ENCODE peak calls at places on chromosome 14, in five cellular contexts. T is suprapubic skin, P is breast epithelium, H is testis, Q is tibial nerve. R is an unnamed sample. For H3K4me1, the result is how much of the 10 kb centered on the place peaks cover.

GRCh38 chr14:105853089-105853906 is 326.9 kb downstream of the TMEM121 start:
- DNase-seq in T (no peak), P (peak), H (peak), Q (no peak), R (no peak)

GRCh38 chr14:21184252-21184651 is 28.4 kb upstream of the OR5AU1 start:
- DNase-seq in T (no peak), H (no peak), P (no peak), Q (no peak), R (no peak)

GRCh38 chr14:94702629-94703028 is 67.3 kb downstream of the GSC start:
- DNase-seq in P (no peak), H (no peak), Q (no peak), T (no peak), R (no peak)

GRCh38 chr14:87690076-87690661 is 302.8 kb downstream of the GALC start:
- DNase-seq in H (no peak), T (no peak), P (no peak), Q (no peak), R (no peak)

GRCh38 chr14:68622856-68623255 is 170.0 kb downstream of the ZFP36L1 start:
- DNase-seq in P (no peak), T (no peak), Q (no peak), H (no peak), R (no peak)

GRCh38 chr14:33676135-33676566 is 274.7 kb downstream of the EGLN3 start:
- DNase-seq in T (no peak), H (peak), P (no peak), Q (no peak), R (peak)

GRCh38 chr14:99578541-99579044 is 25.4 kb downstream of the CCDC85C start:
- DNase-seq in T (no peak), H (no peak), P (no peak), Q (no peak), R (peak)

GRCh38 chr14:50946234-50946935 is 2.1 kb upstream of the PYGL start:
- DNase-seq in Q (no peak), T (no peak), P (no peak), H (no peak), R (no peak)

GRCh38 chr14:55556929-55557623 is 22.9 kb upstream of the KTN1 start:
- DNase-seq in H (peak), P (peak), Q (no peak), T (peak), R (peak)

GRCh38 chr14:89429206-89430091 is 12.4 kb upstream of the FOXN3 start:
- DNase-seq in P (no peak), Q (no peak), T (no peak), H (no peak), R (no peak)

GRCh38 chr14:32679927-32680612 is 258.6 kb upstream of the NPAS3 start:
- DNase-seq in P (no peak), T (no peak), Q (no peak), H (no peak), R (no peak)

GRCh38 chr14:54366726-54367707 is 29.8 kb upstream of the CDKN3 start:
- DNase-seq in H (peak), T (no peak), P (peak), Q (no peak), R (peak)

GRCh38 chr14:72722201-72722785 is 171.6 kb downstream of the DPF3 start:
- DNase-seq in Q (no peak), T (no peak), H (peak), P (no peak), R (no peak)

GRCh38 chr14:64569108-64570045 is 19.6 kb downstream of the PPP1R36 start:
- DNase-seq in T (peak), Q (peak), P (peak), H (peak), R (no peak)

GRCh38 chr14:55957950-55958349 is 160.3 kb upstream of the PELI2 start:
- DNase-seq in H (no peak), T (no peak), P (peak), Q (no peak), R (no peak)

GRCh38 chr14:99425272-99425681 is 55.4 kb downstream of the SETD3 start:
- DNase-seq in T (peak), P (peak), Q (no peak), H (no peak), R (peak)

GRCh38 chr14:101200008-101200649 is 296.6 kb upstream of the RTL1 start:
- DNase-seq in T (no peak), Q (no peak), H (no peak), P (no peak), R (no peak)

GRCh38 chr14:43005807-43006206 is 1399.1 kb downstream of the LRFN5 start:
- DNase-seq in Q (no peak), P (no peak), T (no peak), H (peak), R (no peak)

GRCh38 chr14:55508676-55509075 is 68.3 kb upstream of the TBPL2 start:
- DNase-seq in T (no peak), Q (no peak), H (no peak), P (no peak), R (no peak)

GRCh38 chr14:58476320-58476719 is 48.8 kb downstream of the KIAA0586 start:
- DNase-seq in T (no peak), Q (no peak), P (no peak), H (no peak), R (no peak)

GRCh38 chr14:89813485-89814080 is 140.9 kb downstream of the EFCAB11 start:
- DNase-seq in P (no peak), T (no peak), Q (no peak), H (no peak), R (no peak)

DNA sequence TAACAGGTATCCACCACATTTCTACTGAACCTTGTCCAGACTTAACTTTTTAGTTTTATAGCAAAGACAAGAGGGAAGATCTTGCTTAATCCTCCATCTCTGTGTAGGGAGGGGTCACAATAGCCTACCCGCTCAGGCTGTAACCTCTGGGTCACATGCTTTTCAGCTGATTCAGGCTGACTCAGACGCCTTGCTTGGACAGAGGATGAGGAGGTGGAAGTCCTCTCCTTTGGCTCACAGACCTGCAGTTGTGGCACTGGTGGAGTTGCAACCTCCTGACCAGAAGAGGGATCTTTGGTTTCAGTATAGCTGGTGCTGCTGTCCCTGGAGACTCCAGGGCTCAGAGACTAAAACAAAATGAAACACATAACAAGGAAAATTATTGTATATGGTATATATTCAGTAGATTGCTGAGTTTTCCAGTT is 16.2 kb downstream of the ACIN1 start:
- DNase-seq in H (peak), Q (peak), T (peak), P (no peak), R (peak)
- TF ChIP-seq POLR2A in H (no peak), Q (no peak), T (no peak), P (no peak), R (no peak)

GRCh38 chr14:78567343-78567742 is 397.2 kb downstream of the NRXN3 start:
- DNase-seq in H (no peak), T (no peak), Q (no peak), P (no peak), R (no peak)
- H3K4me1 ChIP-seq in H (under half), T (under half), Q (under half), P (under half), R (under half)

GRCh38 chr14:52076334-52076733 is 7.5 kb upstream of the NID2 start:
- DNase-seq in Q (no peak), P (peak), T (no peak), H (no peak), R (peak)

GRCh38 chr14:52078721-52079120 is 9.9 kb upstream of the NID2 start:
- DNase-seq in H (no peak), Q (no peak), P (no peak), T (no peak), R (no peak)

GRCh38 chr14:52078093-52078492 is 9.2 kb upstream of the NID2 start:
- DNase-seq in H (no peak), Q (no peak), P (no peak), T (no peak), R (no peak)

GRCh38 chr14:52079239-52079956 is 10.5 kb upstream of the NID2 start:
- DNase-seq in Q (no peak), P (no peak), T (no peak), H (no peak), R (no peak)

GRCh38 chr14:52077261-52077984 is 8.6 kb upstream of the NID2 start:
- DNase-seq in P (no peak), H (no peak), Q (no peak), T (no peak), R (no peak)
- TF ChIP-seq POLR2A in P (no peak), H (no peak), Q (no peak), T (no peak), R (no peak)

DNA sequence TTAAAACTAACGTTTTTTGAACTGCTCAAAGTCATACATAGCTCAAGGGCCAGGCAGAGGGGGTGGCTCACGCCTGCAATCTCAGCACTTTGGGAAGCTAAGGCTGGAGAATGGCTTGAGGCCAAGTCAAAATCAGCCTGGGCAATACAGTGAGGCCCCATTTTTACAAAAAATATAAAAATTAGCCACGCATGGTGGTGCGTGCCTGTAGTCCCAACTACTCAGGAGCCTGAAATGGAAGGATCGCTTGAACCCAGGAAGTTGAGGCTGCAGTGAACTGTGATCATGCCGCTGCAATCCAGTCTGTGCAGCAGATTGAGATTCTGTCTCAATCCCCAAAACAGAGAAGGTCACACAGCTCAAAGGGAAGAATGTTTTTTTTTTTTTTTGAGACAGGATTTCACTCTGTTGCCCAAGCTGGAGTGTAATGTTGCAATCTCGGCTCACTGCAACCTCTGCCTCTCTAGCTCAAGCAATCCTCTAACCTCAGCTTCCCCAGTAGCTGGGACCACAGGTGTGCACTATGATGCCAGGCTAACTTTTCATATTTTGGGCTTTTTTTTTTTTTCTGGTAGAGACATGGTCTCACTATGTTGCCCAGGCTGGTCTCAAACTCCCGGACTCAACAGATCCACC is 2.9 kb downstream of the RBM23 start:
- DNase-seq in T (no peak), Q (no peak), H (no peak), P (no peak), R (no peak)
- H3K4me1 ChIP-seq in T (under half), Q (under half), H (under half), P (under half), R (under half)

DNA sequence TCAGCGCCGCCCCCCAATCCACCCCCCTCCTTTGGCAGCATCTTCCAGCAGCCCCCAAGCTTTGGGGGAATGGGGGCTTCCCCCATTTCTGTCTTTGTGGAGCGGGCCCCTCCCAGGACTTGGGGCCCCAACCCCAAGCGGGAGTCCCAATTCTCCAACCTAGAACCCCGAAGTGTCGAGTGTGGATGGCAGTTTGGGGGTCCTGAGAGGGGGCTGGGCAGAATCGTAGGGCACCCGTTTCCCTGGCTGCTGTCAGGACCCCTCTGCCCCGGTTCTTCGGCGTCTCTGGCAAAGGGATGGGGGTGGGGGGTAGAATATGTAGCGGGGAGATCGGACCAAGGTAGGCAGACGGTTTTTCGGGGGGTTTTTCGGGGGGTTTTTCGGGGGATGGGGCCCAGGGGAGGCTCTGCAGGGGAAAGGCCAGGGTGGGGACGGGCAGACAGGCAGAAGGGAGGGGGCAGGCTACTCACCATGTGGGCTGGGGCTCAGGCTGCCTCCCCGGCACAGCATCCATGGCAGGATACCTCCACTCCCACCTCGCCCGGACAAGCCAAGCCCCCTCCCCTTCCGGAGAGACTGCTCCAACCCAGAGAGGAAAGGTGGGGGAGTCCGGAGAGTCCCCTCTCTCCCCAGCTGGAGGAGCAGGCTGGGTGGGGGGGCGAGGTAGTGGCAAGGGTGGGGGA is 739 bp downstream of the JPH4 start:
- DNase-seq in Q (no peak), T (peak), P (no peak), H (no peak), R (no peak)
- TF ChIP-seq POLR2A in Q (no peak), T (no peak), P (no peak), H (no peak), R (no peak)

DNA sequence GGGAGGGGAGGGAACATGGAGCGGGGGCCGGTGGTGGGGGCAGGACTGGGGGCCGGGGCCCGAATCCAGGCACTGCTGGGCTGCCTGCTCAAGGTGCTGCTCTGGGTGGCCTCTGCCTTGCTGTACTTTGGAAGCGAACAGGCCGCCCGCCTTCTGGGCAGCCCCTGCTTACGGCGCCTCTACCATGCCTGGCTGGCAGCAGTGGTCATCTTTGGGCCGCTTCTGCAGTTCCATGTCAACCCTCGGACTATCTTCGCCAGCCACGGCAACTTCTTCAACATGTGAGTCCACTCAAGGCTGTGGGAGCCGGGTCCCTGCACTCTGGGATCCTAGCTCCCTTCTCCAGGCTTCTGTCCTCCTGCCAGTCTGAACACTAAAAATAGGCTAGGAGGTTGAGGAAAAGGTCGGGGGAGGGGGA is 1.1 kb downstream of the FITM1 start:
- DNase-seq in Q (no peak), H (no peak), P (no peak), T (no peak), R (no peak)
- H3K4me1 ChIP-seq in Q (under half), H (under half), P (under half), T (under half), R (under half)

DNA sequence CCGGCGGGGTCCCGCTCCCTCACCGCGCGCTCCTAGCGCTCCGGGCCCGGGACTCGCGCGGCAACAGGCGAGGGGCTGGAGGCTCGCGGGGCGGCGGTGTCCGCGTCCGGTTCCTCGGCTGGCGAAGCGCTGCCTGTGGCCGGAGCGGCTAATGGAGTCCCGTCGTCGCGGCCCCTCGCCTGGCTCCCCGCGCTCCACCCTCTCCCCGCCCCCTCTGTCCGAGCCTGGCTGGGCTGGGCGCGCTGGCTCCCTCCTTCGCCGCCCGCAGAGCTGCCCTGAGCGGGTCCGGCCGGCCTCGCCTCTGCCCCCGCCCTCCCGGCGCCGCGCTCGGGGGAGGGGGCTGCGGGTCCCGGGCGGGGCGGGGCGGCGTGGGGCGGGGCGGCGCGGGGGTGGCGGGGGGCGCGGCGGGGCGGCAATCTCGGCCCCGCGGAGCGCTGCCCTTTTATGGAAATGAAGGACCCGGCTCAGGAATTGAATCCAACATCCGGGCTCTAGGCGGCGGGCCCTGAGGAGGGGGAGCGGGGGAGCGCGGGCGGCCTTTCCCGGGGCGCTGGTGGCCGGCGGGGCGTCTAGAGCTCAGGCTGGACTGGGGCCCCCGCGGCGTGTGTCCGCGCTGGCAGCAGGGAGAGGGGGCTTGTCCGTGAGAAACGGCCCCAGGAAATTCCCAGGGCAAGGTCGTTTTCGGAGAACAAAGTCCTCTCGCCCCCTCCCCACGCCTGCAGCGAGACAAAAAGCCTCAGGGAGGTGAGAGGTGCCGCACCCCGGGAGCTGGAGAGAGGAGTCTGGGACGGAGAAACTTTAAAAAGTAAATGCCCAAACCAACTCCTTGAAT is at the start of gene FERMT2:
- DNase-seq in P (peak), Q (peak), T (peak), H (peak), R (peak)
- TF ChIP-seq POLR2A in P (peak), Q (peak), T (peak), H (no peak), R (peak)

DNA sequence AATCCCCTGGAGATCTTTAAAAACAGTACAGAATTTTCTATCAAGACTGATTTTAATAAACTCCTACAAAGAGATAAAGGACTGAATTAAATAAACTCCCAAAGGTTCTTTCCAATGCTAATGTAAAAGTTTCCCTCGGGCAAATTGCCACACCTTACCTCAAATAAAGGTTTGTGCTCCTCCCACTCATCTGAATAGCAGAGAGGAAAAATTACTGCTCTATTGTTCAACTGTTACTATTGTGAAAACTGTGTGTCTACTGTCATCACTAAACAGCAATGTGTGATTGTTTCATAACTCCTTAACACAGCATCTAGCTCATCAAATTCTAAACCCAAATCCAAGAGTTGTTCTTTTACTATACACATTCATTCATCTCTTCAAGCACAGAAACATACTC is 3.2 kb downstream of the SPTLC2 start:
- DNase-seq in P (no peak), T (no peak), Q (no peak), H (no peak), R (no peak)
- H3K4me1 ChIP-seq in P (under half), T (under half), Q (under half), H (under half), R (under half)